ENCODE peak calls at places on chromosomes 16 and 17, in four cellular contexts. A, R, G and L are unnamed samples.

GRCh38 chr16:71246309-71246708 is 15.8 kb upstream of the HYDIN start:
- DNase-seq in A (no peak), R (no peak), G (no peak), L (no peak)

GRCh38 chr16:11547517-11547916 is 39.2 kb downstream of the LITAF start:
- DNase-seq in A (no peak), R (no peak), G (no peak), L (no peak)

GRCh38 chr17:80092959-80093358 is 8.4 kb upstream of the GAA start:
- DNase-seq in A (no peak), R (no peak), G (no peak), L (peak)

GRCh38 chr17:61149862-61150362 is 249.7 kb upstream of the TBX2 start:
- DNase-seq in A (no peak), R (no peak), G (no peak), L (no peak)

GRCh38 chr16:87182759-87183158 is 134.4 kb downstream of the C16orf95 start:
- DNase-seq in A (no peak), R (no peak), G (no peak), L (no peak)

GRCh38 chr16:89178453-89179147 is 7.1 kb downstream of the CDH15 start:
- DNase-seq in A (no peak), R (no peak), G (no peak), L (no peak)

GRCh38 chr17:75645889-75646625 is 12.8 kb downstream of the SMIM5 start:
- DNase-seq in A (no peak), R (peak), G (no peak), L (peak)

GRCh38 chr17:1515640-1516402 is 591 bp downstream of the INPP5K start:
- DNase-seq in A (peak), R (peak), G (peak), L (peak)

GRCh38 chr16:11315499-11315898 is 29.8 kb upstream of the RMI2 start:
- DNase-seq in A (no peak), R (peak), G (no peak), L (no peak)

GRCh38 chr17:27579897-27580321 is 51.1 kb upstream of the LGALS9 start:
- DNase-seq in A (no peak), R (no peak), G (no peak), L (no peak)

GRCh38 chr17:17737938-17738894 is 57.0 kb downstream of the RAI1 start:
- DNase-seq in A (no peak), R (peak), G (no peak), L (no peak)

GRCh38 chr17:8186787-8187516 is 3.0 kb downstream of the BORCS6 start:
- DNase-seq in A (peak), R (peak), G (peak), L (peak)

GRCh38 chr16:57736419-57737281 is 1.1 kb downstream of the KATNB1 start:
- DNase-seq in A (peak), R (peak), G (no peak), L (peak)

GRCh38 chr16:66670691-66671090 is 25.9 kb downstream of the CMTM4 start:
- DNase-seq in A (no peak), R (no peak), G (no peak), L (no peak)

GRCh38 chr16:85441189-85441889 is 171.8 kb upstream of the GSE1 start:
- DNase-seq in A (no peak), R (no peak), G (no peak), L (no peak)

GRCh38 chr17:17141860-17142552 is 64.1 kb downstream of the PLD6 start:
- DNase-seq in A (peak), R (peak), G (no peak), L (no peak)

GRCh38 chr16:84844049-84844350 is 24.2 kb downstream of the CRISPLD2 start:
- DNase-seq in A (no peak), R (no peak), G (peak), L (no peak)

GRCh38 chr17:20981046-20981920 is 61.5 kb downstream of the USP22 start:
- DNase-seq in A (no peak), R (no peak), G (no peak), L (no peak)

GRCh38 chr17:75518201-75518600 is 1.9 kb downstream of the TSEN54 start:
- DNase-seq in A (no peak), R (no peak), G (no peak), L (no peak)

GRCh38 chr16:49698416-49698815 is 157.5 kb downstream of the ZNF423 start:
- DNase-seq in A (no peak), R (no peak), G (peak), L (peak)

GRCh38 chr16:78505544-78506371 is 406.3 kb downstream of the WWOX start:
- DNase-seq in A (no peak), R (peak), G (peak), L (peak)

GRCh38 chr16:9107025-9107970 is 15.9 kb downstream of the HAPSTR1 start:
- DNase-seq in A (no peak), R (no peak), G (no peak), L (no peak)

GRCh38 chr16:82460761-82461160 is 166.0 kb upstream of the CDH13 start:
- DNase-seq in A (no peak), R (no peak), G (no peak), L (no peak)

GRCh38 chr16:75234856-75235696 is 16.3 kb downstream of the CTRB1 start:
- DNase-seq in A (no peak), R (no peak), G (peak), L (peak)

GRCh38 chr17:36755586-36755985 is 154.2 kb downstream of the MRM1 start:
- DNase-seq in A (peak), R (peak), G (no peak), L (no peak)

GRCh38 chr16:29745126-29745852 is 501 bp downstream of the C16orf54 start:
- DNase-seq in A (peak), R (no peak), G (no peak), L (no peak)

GRCh38 chr17:54408741-54409140 is 491.9 kb upstream of the TOM1L1 start:
- DNase-seq in A (no peak), R (peak), G (no peak), L (no peak)

GRCh38 chr16:14070555-14070876 is 603 bp upstream of the MRTFB start:
- DNase-seq in A (no peak), R (no peak), G (no peak), L (no peak)

GRCh38 chr17:64326420-64327054 is 63.5 kb upstream of the TEX2 start:
- DNase-seq in A (no peak), R (no peak), G (peak), L (peak)

GRCh38 chr17:81083125-81083765 is 48.3 kb downstream of the BAIAP2 start:
- DNase-seq in A (no peak), R (peak), G (no peak), L (peak)

GRCh38 chr16:87841608-87842208 is 27.6 kb downstream of the SLC7A5 start:
- DNase-seq in A (no peak), R (no peak), G (no peak), L (no peak)

GRCh38 chr16:86387461-86388440 is 122.6 kb upstream of the FOXF1 start:
- DNase-seq in A (no peak), R (peak), G (no peak), L (no peak)

GRCh38 chr16:15960124-15960971 is 10.9 kb downstream of the ABCC1 start:
- DNase-seq in A (no peak), R (no peak), G (no peak), L (no peak)

GRCh38 chr16:31351937-31352315 is 3.0 kb upstream of the ITGAX start:
- DNase-seq in A (peak), R (no peak), G (no peak), L (no peak)

GRCh38 chr16:15947983-15948509 is 1.4 kb upstream of the ABCC1 start:
- DNase-seq in A (no peak), R (no peak), G (no peak), L (no peak)

GRCh38 chr17:35185849-35186248 is 8.3 kb downstream of the SLC35G3 start:
- DNase-seq in A (no peak), R (no peak), G (no peak), L (no peak)

GRCh38 chr16:68384293-68385255 is 63.7 kb downstream of the SMPD3 start:
- DNase-seq in A (no peak), R (no peak), G (no peak), L (no peak)

GRCh38 chr17:42050360-42051012 is at the start of gene C17orf113:
- DNase-seq in A (peak), R (peak), G (peak), L (peak)

GRCh38 chr17:33778505-33779398 is 476.3 kb upstream of the CCL2 start:
- DNase-seq in A (peak), R (peak), G (no peak), L (peak)